ENCODE peak calls at places on chromosomes 12 and 14, in seven cellular contexts. N is NCI-H2171 treated with DMSO at 0.1 percent for 48 hours; G is mesenchymal stem cell; X is ACHN; C is CD8-positive, alpha-beta memory T cell; K is GM13976; U is NCI-H748 treated with DMSO at 0.1 percent for 48 hours. J is an unnamed sample.

GRCh38 chr12:96241484-96242256 is 47.5 kb downstream of the ELK3 start:
- DNase-seq in N (peak; percentile 28), G (peak; percentile 92), X (no peak), C (peak; percentile 82), K (no peak), U (peak; percentile 60), J (peak; percentile 36)

GRCh38 chr14:30193791-30194407 is 266.3 kb upstream of the PRKD1 start:
- DNase-seq in N (no peak), G (peak; percentile 69), X (no peak), C (no peak), K (no peak), U (no peak), J (no peak)

GRCh38 chr12:82329508-82329907 is 28.7 kb downstream of the CCDC59 start:
- DNase-seq in N (peak; percentile 90), G (no peak), X (no peak), C (no peak), K (no peak), U (peak; percentile 99), J (peak; percentile 4)

GRCh38 chr14:89249296-89249565 is 167.8 kb downstream of the FOXN3 start:
- DNase-seq in N (no peak), G (no peak), X (peak; percentile 56), C (no peak), K (no peak), U (no peak), J (peak; percentile 49)

GRCh38 chr12:25689996-25690501 is 137.0 kb upstream of the LMNTD1 start:
- DNase-seq in N (peak; percentile 81), G (no peak), X (no peak), C (no peak), K (no peak), U (no peak), J (peak; percentile 48)

GRCh38 chr12:106840217-106840616 is 65.7 kb downstream of the RIC8B start:
- DNase-seq in N (no peak), G (peak; percentile 80), X (peak; percentile 79), C (no peak), K (no peak), U (peak; percentile 93), J (peak; percentile 17)

GRCh38 chr14:104362761-104363605 is 216.6 kb upstream of the C14orf180 start:
- DNase-seq in N (no peak), G (no peak), X (no peak), C (no peak), K (no peak), U (no peak), J (no peak)

GRCh38 chr12:101713059-101713682 is 15.7 kb downstream of the CHPT1 start:
- DNase-seq in N (no peak), G (peak; percentile 61), X (no peak), C (no peak), K (no peak), U (no peak), J (peak; percentile 49)

GRCh38 chr12:11584213-11584855 is 65.1 kb upstream of the ETV6 start:
- DNase-seq in N (no peak), G (no peak), X (no peak), C (no peak), K (no peak), U (no peak), J (no peak)

GRCh38 chr12:114691810-114692557 is 8.0 kb upstream of the TBX3 start:
- DNase-seq in N (no peak), G (no peak), X (no peak), C (no peak), K (no peak), U (no peak), J (no peak)

GRCh38 chr14:93375673-93376156 is 28.7 kb downstream of the COX8C start:
- DNase-seq in N (no peak), G (no peak), X (no peak), C (no peak), K (peak; percentile 39), U (no peak), J (no peak)

GRCh38 chr14:102532204-102532658 is 22.7 kb upstream of the ANKRD9 start:
- DNase-seq in N (no peak), G (no peak), X (no peak), C (no peak), K (no peak), U (no peak), J (peak; percentile 11)

GRCh38 chr12:111444706-111445310 is 39.1 kb downstream of the SH2B3 start:
- DNase-seq in N (no peak), G (peak; percentile 92), X (no peak), C (peak; percentile 73), K (peak; percentile 92), U (no peak), J (peak; percentile 64)

GRCh38 chr12:4082809-4083447 is 190.6 kb upstream of the CCND2 start:
- DNase-seq in N (no peak), G (no peak), X (no peak), C (no peak), K (no peak), U (no peak), J (no peak)

GRCh38 chr12:66944365-66944764 is 265.5 kb upstream of the GRIP1 start:
- DNase-seq in N (no peak), G (no peak), X (no peak), C (no peak), K (no peak), U (no peak), J (no peak)

GRCh38 chr12:94550964-94551363 is 91.3 kb upstream of the CEP83 start:
- DNase-seq in N (no peak), G (no peak), X (no peak), C (no peak), K (no peak), U (no peak), J (no peak)

GRCh38 chr12:67067453-67068203 is 201.5 kb upstream of the CAND1 start:
- DNase-seq in N (no peak), G (no peak), X (peak; percentile 59), C (no peak), K (peak; percentile 4), U (no peak), J (no peak)

GRCh38 chr14:23094666-23095195 is at the start of gene ACIN1:
- DNase-seq in N (no peak), G (peak; percentile 93), X (peak; percentile 77), C (peak; percentile 62), K (peak; percentile 79), U (no peak), J (peak; percentile 91)

GRCh38 chr12:2647186-2647585 is 147.6 kb upstream of the FKBP4 start:
- DNase-seq in N (no peak), G (no peak), X (no peak), C (no peak), K (no peak), U (no peak), J (no peak)

GRCh38 chr14:28767851-28768548 is 1.4 kb downstream of the FOXG1 start:
- DNase-seq in N (no peak), G (no peak), X (no peak), C (no peak), K (no peak), U (no peak), J (peak; percentile 49)

GRCh38 chr14:20346713-20347112 is 3.3 kb downstream of the PARP2 start:
- DNase-seq in N (no peak), G (no peak), X (no peak), C (no peak), K (no peak), U (no peak), J (no peak)

GRCh38 chr14:50520947-50521815 is 11.2 kb downstream of the MAP4K5 start:
- DNase-seq in N (no peak), G (peak; percentile 65), X (no peak), C (no peak), K (peak; percentile 47), U (no peak), J (no peak)

GRCh38 chr12:104372048-104372720 is 68.6 kb downstream of the EID3 start:
- DNase-seq in N (no peak), G (no peak), X (no peak), C (peak; percentile 2), K (no peak), U (no peak), J (no peak)

GRCh38 chr12:1365703-1366102 is 228.7 kb downstream of the FBXL14 start:
- DNase-seq in N (no peak), G (no peak), X (no peak), C (no peak), K (no peak), U (no peak), J (no peak)

GRCh38 chr14:101115652-101116051 is 212.1 kb upstream of the RTL1 start:
- DNase-seq in N (no peak), G (no peak), X (no peak), C (no peak), K (no peak), U (no peak), J (no peak)

GRCh38 chr14:105041841-105042765 is 21.2 kb upstream of the CDCA4 start:
- DNase-seq in N (no peak), G (no peak), X (no peak), C (no peak), K (no peak), U (no peak), J (no peak)

GRCh38 chr14:65664436-65664835 is 251.9 kb downstream of the FUT8 start:
- DNase-seq in N (no peak), G (no peak), X (no peak), C (no peak), K (no peak), U (no peak), J (no peak)

GRCh38 chr12:68240975-68241374 is 12.4 kb downstream of the IL22 start:
- DNase-seq in N (no peak), G (peak; percentile 59), X (no peak), C (peak; percentile 10), K (peak; percentile 66), U (no peak), J (peak; percentile 16)

GRCh38 chr14:23695220-23695999 is 59.2 kb downstream of the DHRS2 start:
- DNase-seq in N (no peak), G (no peak), X (no peak), C (no peak), K (no peak), U (no peak), J (peak; percentile 23)

GRCh38 chr12:125509195-125509594 is 444.0 kb downstream of the AACS start:
- DNase-seq in N (no peak), G (no peak), X (no peak), C (no peak), K (no peak), U (no peak), J (no peak)

GRCh38 chr12:6960291-6961277 is 9.4 kb downstream of the PTPN6 start:
- DNase-seq in N (peak; percentile 70), G (no peak), X (no peak), C (no peak), K (peak; percentile 68), U (no peak), J (no peak)

GRCh38 chr12:55847603-55848329 is 5.0 kb upstream of the MMP19 start:
- DNase-seq in N (no peak), G (peak; percentile 100), X (no peak), C (no peak), K (no peak), U (no peak), J (peak; percentile 91)

GRCh38 chr14:101501858-101502615 is 59.3 kb upstream of the DIO3 start:
- DNase-seq in N (no peak), G (no peak), X (no peak), C (no peak), K (no peak), U (no peak), J (no peak)

GRCh38 chr14:56844603-56845002 is 34.3 kb upstream of the OTX2 start:
- DNase-seq in N (no peak), G (no peak), X (no peak), C (no peak), K (no peak), U (no peak), J (no peak)

GRCh38 chr14:21093769-21094681 is 4.4 kb downstream of the ZNF219 start:
- DNase-seq in N (peak; percentile 98), G (peak; percentile 47), X (peak; percentile 79), C (no peak), K (no peak), U (no peak), J (peak; percentile 61)

GRCh38 chr12:97386133-97386581 is 76.4 kb upstream of the RMST start:
- DNase-seq in N (no peak), G (no peak), X (peak; percentile 59), C (no peak), K (no peak), U (no peak), J (peak; percentile 48)

GRCh38 chr14:93543766-93544165 is 113.0 kb downstream of the UNC79 start:
- DNase-seq in N (peak; percentile 37), G (peak; percentile 34), X (peak; percentile 28), C (no peak), K (no peak), U (peak; percentile 45), J (peak; percentile 31)

GRCh38 chr12:94955193-94955592 is 48.3 kb downstream of the NDUFA12 start:
- DNase-seq in N (no peak), G (no peak), X (no peak), C (no peak), K (no peak), U (no peak), J (no peak)